ENCODE peak calls at places on chromosome 3, in five cellular contexts. X is sigmoid colon, C is AG09309, E is lung, F is cardiac muscle cell. Q is an unnamed sample.

GRCh38 chr3:178986456-178986855 is 85.2 kb downstream of the ZMAT3 start:
- DNase-seq in X (no peak), C (no peak), E (no peak), F (no peak), Q (no peak)

GRCh38 chr3:110106805-110107204 is 769.5 kb upstream of the DPPA4 start:
- DNase-seq in X (no peak), C (no peak), E (no peak), F (no peak), Q (no peak)

GRCh38 chr3:53900666-53901331 is 9.1 kb upstream of the SELENOK start:
- DNase-seq in X (no peak), C (no peak), E (no peak), F (no peak), Q (no peak)

GRCh38 chr3:161630791-161631190 is 134.2 kb downstream of the OTOL1 start:
- DNase-seq in X (no peak), C (no peak), E (no peak), F (no peak), Q (no peak)

GRCh38 chr3:148036331-148036881 is 627.2 kb downstream of the ZIC1 start:
- DNase-seq in X (no peak), C (no peak), E (no peak), F (peak), Q (no peak)

GRCh38 chr3:50237754-50238548 is 1.9 kb downstream of the GNAI2 start:
- DNase-seq in X (peak), C (peak), E (peak), F (peak), Q (no peak)

GRCh38 chr3:177424541-177424940 is 227.3 kb upstream of the TBL1XR1 start:
- DNase-seq in X (no peak), C (no peak), E (no peak), F (no peak), Q (no peak)

GRCh38 chr3:72949016-72949415 is 47.6 kb upstream of the PPP4R2 start:
- DNase-seq in X (no peak), C (no peak), E (no peak), F (no peak), Q (no peak)

GRCh38 chr3:195151866-195152526 is 119.0 kb downstream of the XXYLT1 start:
- DNase-seq in X (no peak), C (no peak), E (no peak), F (peak), Q (no peak)

GRCh38 chr3:105277656-105278055 is 89.1 kb upstream of the ALCAM start:
- DNase-seq in X (no peak), C (peak), E (no peak), F (peak), Q (no peak)

GRCh38 chr3:153052096-153052460 is 109.9 kb upstream of the RAP2B start:
- DNase-seq in X (peak), C (peak), E (no peak), F (peak), Q (peak)

GRCh38 chr3:149713730-149714654 is 38.3 kb downstream of the COMMD2 start:
- DNase-seq in X (no peak), C (no peak), E (no peak), F (no peak), Q (no peak)

GRCh38 chr3:95387242-95388021 is 1324.6 kb downstream of the NSUN3 start:
- DNase-seq in X (no peak), C (no peak), E (no peak), F (no peak), Q (no peak)

GRCh38 chr3:90180543-90180942 is 1073.1 kb downstream of the EPHA3 start:
- DNase-seq in X (no peak), C (no peak), E (no peak), F (no peak), Q (no peak)

GRCh38 chr3:160784853-160785252 is 28.8 kb downstream of the PPM1L start:
- DNase-seq in X (no peak), C (no peak), E (no peak), F (peak), Q (no peak)

GRCh38 chr3:107100573-107100972 is 276.7 kb upstream of the CCDC54 start:
- DNase-seq in X (no peak), C (no peak), E (no peak), F (no peak), Q (no peak)

GRCh38 chr3:128084675-128085021 is 32.4 kb downstream of the SEC61A1 start:
- DNase-seq in X (no peak), C (no peak), E (no peak), F (no peak), Q (no peak)

GRCh38 chr3:172129868-172130751 is 90.7 kb downstream of the FNDC3B start:
- DNase-seq in X (peak), C (peak), E (peak), F (peak), Q (peak)

GRCh38 chr3:74564560-74564959 is 49.9 kb downstream of the CNTN3 start:
- DNase-seq in X (no peak), C (no peak), E (no peak), F (no peak), Q (no peak)

GRCh38 chr3:87041191-87041590 is 50.2 kb upstream of the VGLL3 start:
- DNase-seq in X (no peak), C (no peak), E (no peak), F (no peak), Q (no peak)

GRCh38 chr3:27721717-27722564 is at the start of gene EOMES:
- DNase-seq in X (no peak), C (no peak), E (no peak), F (peak), Q (no peak)

DNA sequence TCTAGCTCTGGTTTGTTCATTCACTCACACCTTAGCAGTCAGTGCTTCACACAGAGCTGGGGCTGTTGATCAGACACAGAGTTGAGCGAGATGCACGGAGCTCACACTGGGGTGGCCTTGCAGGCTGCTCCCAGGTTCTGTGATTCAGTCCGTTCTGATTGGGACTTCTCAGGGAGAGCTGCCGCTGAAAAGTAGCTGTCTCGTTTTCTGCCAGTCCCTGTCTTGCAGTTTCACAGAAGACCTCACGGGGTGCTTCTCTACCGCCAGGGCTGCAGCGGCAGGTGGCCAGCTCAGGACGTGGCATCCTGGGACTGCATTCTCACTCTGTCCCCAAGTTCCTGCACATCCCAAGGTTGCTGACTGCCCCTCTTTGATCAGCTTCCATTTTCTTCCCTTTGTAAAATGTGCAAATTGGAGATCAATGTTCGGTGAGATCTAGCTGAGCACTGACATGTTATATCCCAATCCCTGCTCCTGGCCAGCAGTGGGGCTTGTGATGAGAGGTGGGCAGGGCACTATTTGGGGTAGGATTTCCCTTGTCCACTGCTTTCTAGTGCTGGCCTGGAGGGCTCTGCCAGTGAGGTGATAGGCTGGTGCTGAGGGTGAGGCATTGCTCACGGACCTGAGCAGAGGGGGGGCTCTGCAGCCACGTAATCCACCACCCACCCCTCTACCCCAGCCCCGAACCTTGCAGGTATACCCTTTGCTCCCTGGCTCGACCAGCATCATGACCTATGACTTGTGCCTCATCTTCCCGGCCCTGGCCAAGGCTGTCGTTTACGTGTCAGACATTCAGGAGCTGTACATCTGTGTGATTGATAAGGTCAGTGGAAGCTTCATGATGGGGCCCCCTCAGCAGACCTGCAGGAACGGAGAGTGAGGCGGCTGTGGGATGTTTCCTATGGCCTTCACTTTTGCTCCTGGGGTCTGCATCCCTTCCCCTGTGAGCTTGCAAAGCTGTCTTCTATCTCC is 5.3 kb upstream of the TXNRD3 start:
- DNase-seq in X (peak), C (no peak), E (no peak), F (no peak), Q (no peak)
- TF ChIP-seq CTCF in X (no peak), C (peak), E (no peak), F (peak), Q (peak)

DNA sequence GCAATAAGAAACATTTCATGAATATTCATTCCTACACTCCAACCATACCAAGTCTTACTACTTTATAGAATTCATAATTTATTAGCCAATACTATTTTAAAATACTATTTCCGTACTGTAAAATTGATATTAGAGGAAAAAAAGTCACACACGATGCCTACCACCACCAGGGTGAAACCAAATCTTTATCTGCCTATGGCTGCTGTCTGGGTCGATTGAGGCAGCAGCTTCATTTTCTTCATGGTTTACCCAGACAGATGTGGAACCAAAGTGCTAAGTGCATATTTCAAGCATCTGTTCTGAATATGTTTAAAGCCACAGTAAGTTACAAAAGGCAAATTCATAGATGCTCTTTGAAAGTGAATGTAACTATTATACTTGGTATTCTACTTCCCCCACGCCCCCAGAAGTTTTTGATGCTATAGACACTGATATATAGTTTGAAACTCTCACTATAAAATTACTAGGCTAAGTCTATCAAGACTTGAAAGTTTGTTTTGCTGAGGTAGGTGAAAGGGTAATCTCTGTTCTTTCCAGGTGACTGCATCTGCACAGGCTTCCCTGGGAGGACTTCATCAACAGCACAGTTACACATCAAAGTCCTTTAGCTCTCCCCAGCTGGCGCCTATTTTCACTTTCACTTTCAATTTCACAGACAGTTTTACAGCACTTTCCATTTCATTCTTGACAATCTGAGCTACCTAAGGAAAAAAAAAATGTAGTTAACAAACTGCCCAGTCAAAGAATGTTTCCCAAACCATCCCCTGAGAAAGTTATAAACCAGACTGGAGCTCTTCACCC is 113.9 kb downstream of the POLQ start:
- DNase-seq in X (no peak), C (peak), E (no peak), F (peak), Q (peak)
- H3K4me3 ChIP-seq in X (peak), C (no peak), E (no peak), F (no peak), Q (no peak)

GRCh38 chr3:167908745-167909442 is 173.4 kb downstream of the SERPINI1 start:
- DNase-seq in X (no peak), C (no peak), E (no peak), F (no peak), Q (no peak)

GRCh38 chr3:167909443-167910287 is 174.1 kb downstream of the SERPINI1 start:
- DNase-seq in X (no peak), C (no peak), E (no peak), F (no peak), Q (no peak)

GRCh38 chr3:167918686-167919085 is 177.0 kb downstream of the GOLIM4 start:
- DNase-seq in X (no peak), C (no peak), E (no peak), F (no peak), Q (no peak)

GRCh38 chr3:167917969-167918368 is 177.8 kb downstream of the GOLIM4 start:
- DNase-seq in X (no peak), C (no peak), E (no peak), F (no peak), Q (no peak)

GRCh38 chr3:167913218-167913902 is 177.8 kb downstream of the SERPINI1 start:
- DNase-seq in X (no peak), C (peak), E (no peak), F (peak), Q (no peak)
- TF ChIP-seq CTCF in X (no peak), C (no peak), E (no peak), F (peak), Q (no peak)

DNA sequence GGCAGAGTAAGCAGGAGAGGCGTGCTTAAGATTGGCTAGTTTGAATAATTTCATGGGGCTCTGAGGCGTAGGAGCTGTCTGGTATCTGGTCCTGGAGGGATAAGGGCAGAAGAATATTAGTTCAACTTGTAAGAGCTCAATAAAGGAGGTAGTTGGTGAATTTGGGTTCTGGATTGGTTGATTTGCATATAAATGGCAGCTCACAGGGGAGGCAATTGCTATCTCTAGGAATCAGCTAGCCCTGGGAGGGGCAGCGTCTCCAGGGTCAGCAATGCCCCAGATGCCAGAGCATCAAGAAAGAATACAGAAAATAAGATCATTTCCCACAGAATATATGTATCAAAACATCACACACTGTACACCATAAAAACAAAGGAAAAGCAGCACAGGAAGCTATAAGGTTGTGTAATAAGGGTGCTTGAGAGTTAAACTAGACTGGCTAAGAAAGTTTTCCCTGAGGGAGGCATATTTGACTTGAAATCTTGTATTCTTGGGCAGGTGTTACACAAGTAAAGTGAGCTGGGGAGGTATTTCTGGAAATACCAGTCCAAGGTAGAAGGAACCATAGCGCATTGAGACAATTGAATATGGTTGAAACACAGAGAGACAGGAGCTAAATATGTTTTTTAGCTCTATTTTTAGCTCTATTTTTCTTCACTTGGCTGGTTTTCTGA is 6.1 kb downstream of the MOBP start:
- DNase-seq in X (no peak), C (no peak), E (no peak), F (no peak), Q (no peak)
- H3K4me3 ChIP-seq in X (no peak), C (no peak), E (no peak), F (no peak), Q (no peak)

GRCh38 chr3:31565288-31565687 is 32.6 kb downstream of the STT3B start:
- DNase-seq in X (no peak), C (no peak), E (no peak), F (peak), Q (no peak)

GRCh38 chr3:31559872-31560534 is 27.3 kb downstream of the STT3B start:
- DNase-seq in X (no peak), C (no peak), E (no peak), F (no peak), Q (no peak)

GRCh38 chr3:31561891-31562290 is 29.2 kb downstream of the STT3B start:
- DNase-seq in X (no peak), C (no peak), E (no peak), F (no peak), Q (no peak)

GRCh38 chr3:31567036-31567435 is 34.3 kb downstream of the STT3B start:
- DNase-seq in X (no peak), C (no peak), E (no peak), F (no peak), Q (no peak)

GRCh38 chr3:31562525-31562924 is 29.8 kb downstream of the STT3B start:
- DNase-seq in X (no peak), C (no peak), E (no peak), F (no peak), Q (no peak)
- TF ChIP-seq CTCF in X (no peak), C (no peak), E (no peak), F (no peak), Q (no peak)

DNA sequence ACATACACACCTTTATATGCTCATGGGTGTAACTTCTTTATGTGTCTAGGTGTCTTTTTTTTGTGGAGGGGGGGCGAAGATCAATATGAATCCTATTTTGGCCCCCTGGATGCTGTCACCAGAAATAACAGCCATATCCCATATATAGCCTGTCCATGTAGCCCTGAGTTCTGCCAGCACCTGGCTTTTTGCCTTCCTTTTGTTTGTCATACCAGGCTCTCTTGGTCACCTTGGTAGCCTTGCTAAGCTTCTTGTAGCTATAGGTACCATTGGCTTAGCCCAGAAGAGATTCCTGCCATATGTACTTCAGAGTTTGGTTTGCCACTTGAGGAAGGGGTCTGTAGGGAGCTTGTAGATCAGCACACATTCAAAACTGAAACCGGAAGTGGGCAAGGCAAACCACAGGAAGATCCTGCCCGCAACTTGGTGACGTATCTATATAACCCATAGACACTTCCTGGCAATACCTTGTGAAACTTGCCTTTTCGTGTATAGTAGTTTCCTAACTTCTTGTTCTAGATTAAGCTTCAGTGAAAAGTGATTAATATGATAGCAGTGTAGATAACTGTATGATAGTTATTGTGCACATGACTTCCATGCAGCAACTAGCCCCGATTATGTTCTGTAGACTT is 11.9 kb downstream of the RASA2 start:
- DNase-seq in X (no peak), C (no peak), E (peak), F (peak), Q (no peak)
- H3K4me3 ChIP-seq in X (no peak), C (no peak), E (no peak), F (no peak), Q (no peak)

Q was measured in HFF-Myc.